ENCODE peak calls at places on chromosome 19, in nine cellular contexts. One of them, this sample, is unnamed.

GRCh38 chr19:17466487-17466850 is 3.9 kb upstream of the SLC27A1 start:
- DNase-seq in foreskin fibroblast: no peak
- DNase-seq in AG04450: no peak
- DNase-seq in CD8-positive, alpha-beta memory T cell: no peak
- DNase-seq in epithelial cell of esophagus: no peak
- DNase-seq in stomach: no peak
- DNase-seq in astrocyte of the spinal cord: no peak
- DNase-seq in bronchial epithelial cell: no peak
- DNase-seq in cardiac fibroblast: no peak
- DNase-seq in this sample: no peak

GRCh38 chr19:29817316-29817715 is 5.5 kb downstream of the CCNE1 start:
- DNase-seq in cardiac fibroblast: peak; percentile 14
- DNase-seq in epithelial cell of esophagus: no peak
- DNase-seq in foreskin fibroblast: no peak
- DNase-seq in stomach: no peak
- DNase-seq in CD8-positive, alpha-beta memory T cell: no peak
- DNase-seq in bronchial epithelial cell: no peak
- DNase-seq in astrocyte of the spinal cord: no peak
- DNase-seq in AG04450: no peak
- DNase-seq in this sample: no peak

GRCh38 chr19:16603090-16603489 is 24.9 kb downstream of the MED26 start:
- DNase-seq in epithelial cell of esophagus: no peak
- DNase-seq in stomach: no peak
- DNase-seq in astrocyte of the spinal cord: no peak
- DNase-seq in bronchial epithelial cell: no peak
- DNase-seq in cardiac fibroblast: peak; percentile 26
- DNase-seq in AG04450: no peak
- DNase-seq in foreskin fibroblast: no peak
- DNase-seq in CD8-positive, alpha-beta memory T cell: no peak
- DNase-seq in this sample: peak; percentile 51

GRCh38 chr19:51166846-51167490 is 24.9 kb downstream of the SIGLEC7 start:
- DNase-seq in foreskin fibroblast: no peak
- DNase-seq in cardiac fibroblast: no peak
- DNase-seq in astrocyte of the spinal cord: no peak
- DNase-seq in stomach: no peak
- DNase-seq in AG04450: no peak
- DNase-seq in bronchial epithelial cell: no peak
- DNase-seq in epithelial cell of esophagus: no peak
- DNase-seq in CD8-positive, alpha-beta memory T cell: peak; percentile 10
- DNase-seq in this sample: no peak

GRCh38 chr19:29084266-29084665 is 128.7 kb downstream of the UQCRFS1 start:
- DNase-seq in bronchial epithelial cell: no peak
- DNase-seq in CD8-positive, alpha-beta memory T cell: no peak
- DNase-seq in stomach: no peak
- DNase-seq in epithelial cell of esophagus: no peak
- DNase-seq in cardiac fibroblast: peak; percentile 5
- DNase-seq in AG04450: no peak
- DNase-seq in foreskin fibroblast: no peak
- DNase-seq in astrocyte of the spinal cord: no peak
- DNase-seq in this sample: no peak

GRCh38 chr19:7831452-7831851 is 1.4 kb downstream of the EVI5L start:
- DNase-seq in foreskin fibroblast: peak; percentile 20
- DNase-seq in stomach: peak; percentile 38
- DNase-seq in bronchial epithelial cell: peak; percentile 18
- DNase-seq in epithelial cell of esophagus: peak; percentile 56
- DNase-seq in CD8-positive, alpha-beta memory T cell: no peak
- DNase-seq in AG04450: no peak
- DNase-seq in cardiac fibroblast: peak; percentile 70
- DNase-seq in astrocyte of the spinal cord: no peak
- DNase-seq in this sample: no peak

GRCh38 chr19:36058481-36059179 is 3.9 kb downstream of the WDR62 start:
- DNase-seq in foreskin fibroblast: no peak
- DNase-seq in astrocyte of the spinal cord: no peak
- DNase-seq in CD8-positive, alpha-beta memory T cell: no peak
- DNase-seq in AG04450: no peak
- DNase-seq in epithelial cell of esophagus: no peak
- DNase-seq in cardiac fibroblast: no peak
- DNase-seq in stomach: no peak
- DNase-seq in bronchial epithelial cell: no peak
- DNase-seq in this sample: no peak

GRCh38 chr19:30653646-30654386 is 281.6 kb downstream of the ZNF536 start:
- DNase-seq in epithelial cell of esophagus: no peak
- DNase-seq in foreskin fibroblast: no peak
- DNase-seq in cardiac fibroblast: no peak
- DNase-seq in astrocyte of the spinal cord: no peak
- DNase-seq in AG04450: no peak
- DNase-seq in stomach: no peak
- DNase-seq in bronchial epithelial cell: no peak
- DNase-seq in CD8-positive, alpha-beta memory T cell: no peak
- DNase-seq in this sample: no peak

GRCh38 chr19:40433391-40434216 is 7.8 kb upstream of the SERTAD1 start:
- DNase-seq in stomach: peak; percentile 91
- DNase-seq in bronchial epithelial cell: peak; percentile 61
- DNase-seq in CD8-positive, alpha-beta memory T cell: peak; percentile 50
- DNase-seq in foreskin fibroblast: peak; percentile 93
- DNase-seq in epithelial cell of esophagus: peak; percentile 83
- DNase-seq in AG04450: peak; percentile 66
- DNase-seq in cardiac fibroblast: peak; percentile 97
- DNase-seq in astrocyte of the spinal cord: peak; percentile 92
- DNase-seq in this sample: peak; percentile 89

GRCh38 chr19:29841559-29842367 is 30.0 kb downstream of the CCNE1 start:
- DNase-seq in astrocyte of the spinal cord: peak; percentile 9
- DNase-seq in epithelial cell of esophagus: peak; percentile 87
- DNase-seq in CD8-positive, alpha-beta memory T cell: no peak
- DNase-seq in AG04450: no peak
- DNase-seq in stomach: no peak
- DNase-seq in bronchial epithelial cell: peak; percentile 76
- DNase-seq in cardiac fibroblast: peak; percentile 40
- DNase-seq in foreskin fibroblast: peak; percentile 37
- DNase-seq in this sample: no peak

GRCh38 chr19:45068041-45068440 is 8.2 kb downstream of the ZNF296 start:
- DNase-seq in bronchial epithelial cell: no peak
- DNase-seq in epithelial cell of esophagus: no peak
- DNase-seq in cardiac fibroblast: no peak
- DNase-seq in stomach: no peak
- DNase-seq in foreskin fibroblast: no peak
- DNase-seq in AG04450: no peak
- DNase-seq in CD8-positive, alpha-beta memory T cell: no peak
- DNase-seq in astrocyte of the spinal cord: no peak
- DNase-seq in this sample: no peak

GRCh38 chr19:21328402-21328801 is 808 bp downstream of the ZNF708 start:
- DNase-seq in AG04450: no peak
- DNase-seq in bronchial epithelial cell: peak; percentile 7
- DNase-seq in foreskin fibroblast: no peak
- DNase-seq in epithelial cell of esophagus: peak; percentile 2
- DNase-seq in astrocyte of the spinal cord: no peak
- DNase-seq in CD8-positive, alpha-beta memory T cell: no peak
- DNase-seq in cardiac fibroblast: no peak
- DNase-seq in stomach: no peak
- DNase-seq in this sample: no peak

GRCh38 chr19:14114439-14114838 is 3.1 kb downstream of the PRKACA start:
- DNase-seq in foreskin fibroblast: no peak
- DNase-seq in AG04450: no peak
- DNase-seq in CD8-positive, alpha-beta memory T cell: no peak
- DNase-seq in epithelial cell of esophagus: no peak
- DNase-seq in astrocyte of the spinal cord: no peak
- DNase-seq in bronchial epithelial cell: no peak
- DNase-seq in stomach: no peak
- DNase-seq in cardiac fibroblast: no peak
- DNase-seq in this sample: no peak
- H3K4me3 ChIP-seq in foreskin fibroblast: no peak overlapping the region
- H3K4me3 ChIP-seq in AG04450: no peak overlapping the region
- H3K4me3 ChIP-seq in CD8-positive, alpha-beta memory T cell: no peak overlapping the region
- H3K4me3 ChIP-seq in epithelial cell of esophagus: no peak overlapping the region
- H3K4me3 ChIP-seq in astrocyte of the spinal cord: no peak overlapping the region
- H3K4me3 ChIP-seq in bronchial epithelial cell: no peak overlapping the region
- H3K4me3 ChIP-seq in stomach: no peak overlapping the region
- H3K4me3 ChIP-seq in cardiac fibroblast: no peak overlapping the region
- H3K4me3 ChIP-seq in this sample: no peak overlapping the region

GRCh38 chr19:2321565-2322283 is 6.7 kb downstream of the LSM7 start:
- DNase-seq in AG04450: no peak
- DNase-seq in CD8-positive, alpha-beta memory T cell: no peak
- DNase-seq in astrocyte of the spinal cord: no peak
- DNase-seq in stomach: no peak
- DNase-seq in cardiac fibroblast: no peak
- DNase-seq in bronchial epithelial cell: no peak
- DNase-seq in epithelial cell of esophagus: no peak
- DNase-seq in foreskin fibroblast: no peak
- DNase-seq in this sample: no peak

GRCh38 chr19:2325261-2326046 is 2.9 kb downstream of the LSM7 start:
- DNase-seq in epithelial cell of esophagus: no peak
- DNase-seq in CD8-positive, alpha-beta memory T cell: no peak
- DNase-seq in bronchial epithelial cell: no peak
- DNase-seq in foreskin fibroblast: no peak
- DNase-seq in stomach: no peak
- DNase-seq in AG04450: no peak
- DNase-seq in cardiac fibroblast: no peak
- DNase-seq in astrocyte of the spinal cord: no peak
- DNase-seq in this sample: no peak

GRCh38 chr19:2323707-2324106 is 4.7 kb downstream of the LSM7 start:
- DNase-seq in bronchial epithelial cell: no peak
- DNase-seq in foreskin fibroblast: no peak
- DNase-seq in stomach: no peak
- DNase-seq in epithelial cell of esophagus: no peak
- DNase-seq in CD8-positive, alpha-beta memory T cell: no peak
- DNase-seq in AG04450: no peak
- DNase-seq in cardiac fibroblast: no peak
- DNase-seq in astrocyte of the spinal cord: no peak
- DNase-seq in this sample: no peak

GRCh38 chr19:2326699-2327360 is 1.6 kb downstream of the LSM7 start:
- DNase-seq in epithelial cell of esophagus: no peak
- DNase-seq in cardiac fibroblast: no peak
- DNase-seq in CD8-positive, alpha-beta memory T cell: no peak
- DNase-seq in astrocyte of the spinal cord: no peak
- DNase-seq in bronchial epithelial cell: no peak
- DNase-seq in AG04450: no peak
- DNase-seq in foreskin fibroblast: no peak
- DNase-seq in stomach: no peak
- DNase-seq in this sample: no peak

DNA sequence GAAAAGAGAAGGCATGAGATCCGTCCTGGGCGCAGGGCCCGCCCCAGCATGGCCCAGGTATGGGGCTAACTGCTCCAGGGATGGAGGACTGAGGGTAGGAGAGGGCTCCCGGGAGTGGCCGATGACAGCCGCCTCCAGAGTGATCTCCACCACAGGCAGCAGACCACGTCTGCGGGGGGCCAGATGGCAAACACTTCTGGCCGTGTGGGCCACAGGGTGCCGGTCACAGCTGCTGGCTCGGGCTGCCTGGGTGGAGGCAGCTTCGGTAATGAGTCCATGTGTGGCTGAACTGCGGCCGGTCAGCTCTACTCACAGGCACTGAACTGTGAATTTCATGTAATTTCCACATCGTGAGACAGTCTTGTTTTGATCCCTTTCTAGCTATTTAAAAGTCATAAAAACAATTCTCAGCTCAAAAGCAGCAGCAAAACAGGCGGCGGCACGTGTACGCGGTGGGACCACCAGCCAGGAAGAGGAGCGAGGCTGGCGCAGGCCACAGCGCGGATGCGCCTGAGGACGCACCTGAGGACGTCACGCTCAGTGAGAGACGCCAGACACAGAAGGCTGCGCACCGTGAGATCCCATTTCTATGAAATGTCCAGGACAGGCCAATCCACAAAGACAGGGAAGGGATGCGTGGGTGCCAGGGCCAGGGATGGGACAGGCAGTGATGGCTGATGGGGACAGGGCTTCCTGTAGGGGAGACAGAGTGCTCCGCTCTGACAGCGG is 4.0 kb downstream of the LSM7 start:
- DNase-seq in foreskin fibroblast: no peak
- DNase-seq in AG04450: no peak
- DNase-seq in cardiac fibroblast: no peak
- DNase-seq in bronchial epithelial cell: no peak
- DNase-seq in CD8-positive, alpha-beta memory T cell: no peak
- DNase-seq in stomach: no peak
- DNase-seq in epithelial cell of esophagus: no peak
- DNase-seq in astrocyte of the spinal cord: no peak
- DNase-seq in this sample: no peak
- H3K4me3 ChIP-seq in foreskin fibroblast: no peak overlapping the region
- H3K4me3 ChIP-seq in AG04450: no peak overlapping the region
- H3K4me3 ChIP-seq in cardiac fibroblast: no peak overlapping the region
- H3K4me3 ChIP-seq in bronchial epithelial cell: no peak overlapping the region
- H3K4me3 ChIP-seq in CD8-positive, alpha-beta memory T cell: no peak overlapping the region
- H3K4me3 ChIP-seq in stomach: no peak overlapping the region
- H3K4me3 ChIP-seq in epithelial cell of esophagus: no peak overlapping the region
- H3K4me3 ChIP-seq in astrocyte of the spinal cord: no peak overlapping the region
- H3K4me3 ChIP-seq in this sample: no peak overlapping the region

GRCh38 chr19:375395-376110 is 31.0 kb upstream of the MIER2 start:
- DNase-seq in cardiac fibroblast: no peak
- DNase-seq in epithelial cell of esophagus: no peak
- DNase-seq in bronchial epithelial cell: no peak
- DNase-seq in CD8-positive, alpha-beta memory T cell: no peak
- DNase-seq in AG04450: no peak
- DNase-seq in astrocyte of the spinal cord: no peak
- DNase-seq in foreskin fibroblast: no peak
- DNase-seq in stomach: no peak
- DNase-seq in this sample: no peak

GRCh38 chr19:376111-376470 is 31.5 kb upstream of the MIER2 start:
- DNase-seq in stomach: no peak
- DNase-seq in AG04450: no peak
- DNase-seq in CD8-positive, alpha-beta memory T cell: no peak
- DNase-seq in astrocyte of the spinal cord: no peak
- DNase-seq in bronchial epithelial cell: no peak
- DNase-seq in epithelial cell of esophagus: no peak
- DNase-seq in foreskin fibroblast: no peak
- DNase-seq in cardiac fibroblast: no peak
- DNase-seq in this sample: no peak

GRCh38 chr19:379796-380195 is 29.2 kb downstream of the C2CD4C start:
- DNase-seq in foreskin fibroblast: no peak
- DNase-seq in epithelial cell of esophagus: no peak
- DNase-seq in CD8-positive, alpha-beta memory T cell: no peak
- DNase-seq in stomach: no peak
- DNase-seq in bronchial epithelial cell: no peak
- DNase-seq in cardiac fibroblast: no peak
- DNase-seq in astrocyte of the spinal cord: no peak
- DNase-seq in AG04450: no peak
- DNase-seq in this sample: no peak

GRCh38 chr19:378706-379105 is 30.2 kb downstream of the C2CD4C start:
- DNase-seq in foreskin fibroblast: no peak
- DNase-seq in cardiac fibroblast: no peak
- DNase-seq in bronchial epithelial cell: no peak
- DNase-seq in stomach: no peak
- DNase-seq in astrocyte of the spinal cord: no peak
- DNase-seq in CD8-positive, alpha-beta memory T cell: no peak
- DNase-seq in AG04450: no peak
- DNase-seq in epithelial cell of esophagus: no peak
- DNase-seq in this sample: no peak

GRCh38 chr19:377801-378581 is 31.0 kb downstream of the C2CD4C start:
- DNase-seq in foreskin fibroblast: no peak
- DNase-seq in astrocyte of the spinal cord: no peak
- DNase-seq in AG04450: no peak
- DNase-seq in bronchial epithelial cell: peak; percentile 22
- DNase-seq in CD8-positive, alpha-beta memory T cell: no peak
- DNase-seq in cardiac fibroblast: no peak
- DNase-seq in epithelial cell of esophagus: no peak
- DNase-seq in stomach: no peak
- DNase-seq in this sample: peak; percentile 28
- H3K4me3 ChIP-seq in foreskin fibroblast: no peak overlapping the region
- H3K4me3 ChIP-seq in astrocyte of the spinal cord: no peak overlapping the region
- H3K4me3 ChIP-seq in AG04450: no peak overlapping the region
- H3K4me3 ChIP-seq in bronchial epithelial cell: no peak overlapping the region
- H3K4me3 ChIP-seq in CD8-positive, alpha-beta memory T cell: no peak overlapping the region
- H3K4me3 ChIP-seq in cardiac fibroblast: no peak overlapping the region
- H3K4me3 ChIP-seq in epithelial cell of esophagus: no peak overlapping the region
- H3K4me3 ChIP-seq in stomach: no peak overlapping the region
- H3K4me3 ChIP-seq in this sample: no peak overlapping the region

GRCh38 chr19:12779162-12779993 is 4.0 kb upstream of the HOOK2 start:
- DNase-seq in CD8-positive, alpha-beta memory T cell: no peak
- DNase-seq in bronchial epithelial cell: no peak
- DNase-seq in AG04450: no peak
- DNase-seq in astrocyte of the spinal cord: peak; percentile 95
- DNase-seq in epithelial cell of esophagus: no peak
- DNase-seq in foreskin fibroblast: peak; percentile 67
- DNase-seq in stomach: no peak
- DNase-seq in cardiac fibroblast: peak; percentile 96
- DNase-seq in this sample: no peak
- H3K4me3 ChIP-seq in CD8-positive, alpha-beta memory T cell: peak overlapping the region; percentile 92
- H3K4me3 ChIP-seq in bronchial epithelial cell: no peak overlapping the region
- H3K4me3 ChIP-seq in AG04450: peak overlapping the region; percentile 68
- H3K4me3 ChIP-seq in astrocyte of the spinal cord: peak overlapping the region; percentile 61
- H3K4me3 ChIP-seq in epithelial cell of esophagus: peak overlapping the region; percentile 69
- H3K4me3 ChIP-seq in foreskin fibroblast: peak overlapping the region; percentile 58
- H3K4me3 ChIP-seq in stomach: peak overlapping the region; percentile 65
- H3K4me3 ChIP-seq in cardiac fibroblast: peak overlapping the region; percentile 77
- H3K4me3 ChIP-seq in this sample: no peak overlapping the region

This sample was measured in prostate gland.